ENCODE peak calls at places on chromosomes 12 and 14, in seven cellular contexts. P is SK-N-SH, O is psoas muscle, L is heart right ventricle, B is hepatocyte, A is OCI-LY7, X is A673. Y is an unnamed sample. For H3K36me3 and H3K4me1, the result is how much of the 10 kb centered on the place peaks cover.

GRCh38 chr12:120230974-120231315 is 30.0 kb upstream of the RPLP0 start:
- DNase-seq in O (no peak), L (no peak), B (no peak), P (no peak), X (no peak), A (no peak), Y (no peak)

GRCh38 chr12:116613256-116613655 is 54.1 kb downstream of the MAP1LC3B2 start:
- DNase-seq in A (no peak), L (no peak), P (no peak), X (no peak), B (no peak), O (no peak), Y (no peak)

GRCh38 chr12:115207216-115207915 is 523.4 kb upstream of the TBX3 start:
- DNase-seq in B (no peak), P (no peak), A (no peak), L (no peak), X (no peak), O (no peak), Y (no peak)

GRCh38 chr14:93977790-93978581 is 1.6 kb upstream of the ASB2 start:
- DNase-seq in O (peak), L (no peak), B (no peak), A (peak), P (no peak), X (no peak), Y (no peak)

GRCh38 chr12:124490584-124491305 is 76.7 kb downstream of the NCOR2 start:
- DNase-seq in A (no peak), B (peak), P (peak), L (peak), O (peak), X (no peak), Y (no peak)

GRCh38 chr14:51367600-51367931 is 127.5 kb downstream of the TMX1 start:
- DNase-seq in X (no peak), B (no peak), A (no peak), L (no peak), O (no peak), P (no peak), Y (no peak)

GRCh38 chr14:71521736-71522135 is 410.5 kb upstream of the RGS6 start:
- DNase-seq in B (no peak), O (no peak), P (no peak), X (no peak), A (no peak), L (no peak), Y (no peak)

GRCh38 chr14:51351997-51352396 is 112.0 kb downstream of the TMX1 start:
- DNase-seq in A (no peak), B (no peak), P (no peak), X (no peak), L (no peak), O (no peak), Y (no peak)

GRCh38 chr14:24178399-24179178 is 6.7 kb downstream of the REC8 start:
- DNase-seq in P (no peak), L (no peak), O (peak), A (no peak), X (no peak), B (no peak), Y (no peak)

GRCh38 chr12:124296295-124296915 is 1.5 kb downstream of the RFLNA start:
- DNase-seq in X (no peak), L (no peak), O (peak), B (peak), P (peak), A (no peak), Y (no peak)

GRCh38 chr12:131671276-131671675 is 39.6 kb upstream of the SFSWAP start:
- DNase-seq in B (no peak), L (no peak), X (no peak), O (no peak), A (no peak), P (no peak), Y (no peak)

GRCh38 chr14:91521058-91521721 is 11.1 kb upstream of the PPP4R3A start:
- DNase-seq in L (no peak), X (no peak), A (no peak), B (no peak), O (no peak), P (no peak), Y (no peak)

GRCh38 chr12:41466762-41467270 is 278.7 kb downstream of the PDZRN4 start:
- DNase-seq in P (no peak), O (no peak), L (no peak), X (no peak), B (peak), A (no peak), Y (no peak)

GRCh38 chr14:77889971-77890442 is 90.1 kb downstream of the ADCK1 start:
- DNase-seq in P (no peak), B (no peak), X (no peak), O (no peak), L (no peak), A (no peak), Y (no peak)

GRCh38 chr14:65304963-65305362 is 107.6 kb upstream of the FUT8 start:
- DNase-seq in L (no peak), A (peak), P (no peak), B (no peak), O (no peak), X (no peak), Y (no peak)

GRCh38 chr12:105256921-105257320 is 20.9 kb upstream of the APPL2 start:
- DNase-seq in B (no peak), P (no peak), O (no peak), A (no peak), X (no peak), L (no peak), Y (no peak)

GRCh38 chr12:49984476-49984890 is 11.7 kb downstream of the AQP6 start:
- DNase-seq in B (no peak), L (no peak), O (no peak), A (no peak), X (no peak), P (no peak), Y (no peak)

GRCh38 chr12:52741378-52742195 is 35.6 kb downstream of the KRT76 start:
- DNase-seq in P (no peak), A (peak), L (peak), O (peak), X (peak), B (peak), Y (peak)

GRCh38 chr12:98909749-98910148 is 264.7 kb downstream of the APAF1 start:
- DNase-seq in L (no peak), A (no peak), P (no peak), X (no peak), O (no peak), B (no peak), Y (no peak)

GRCh38 chr12:131203666-131204415 is 250.1 kb downstream of the ADGRD1 start:
- DNase-seq in O (no peak), B (no peak), X (no peak), L (no peak), P (peak), A (no peak), Y (no peak)

GRCh38 chr12:130508847-130509246 is 171.2 kb downstream of the PIWIL1 start:
- DNase-seq in L (no peak), B (no peak), X (no peak), P (no peak), O (no peak), A (no peak), Y (no peak)

GRCh38 chr12:122841544-122842321 is 6.5 kb downstream of the HIP1R start:
- DNase-seq in X (no peak), A (no peak), P (peak), O (no peak), B (peak), L (no peak), Y (no peak)

GRCh38 chr14:22506778-22507351 is 82.2 kb downstream of the DAD1 start:
- DNase-seq in O (no peak), X (no peak), B (no peak), P (no peak), A (no peak), L (no peak), Y (no peak)

GRCh38 chr12:95709152-95709551 is 81.4 kb downstream of the NTN4 start:
- DNase-seq in A (no peak), O (no peak), X (no peak), B (no peak), L (no peak), P (peak), Y (no peak)

GRCh38 chr14:30874120-30874998 is at the start of gene COCH:
- DNase-seq in B (peak), L (peak), A (peak), X (peak), O (peak), P (peak), Y (no peak)

GRCh38 chr12:132158677-132159554 is 14.7 kb downstream of the NOC4L start:
- DNase-seq in P (no peak), B (no peak), O (peak), X (no peak), L (no peak), A (no peak), Y (no peak)

GRCh38 chr12:64522807-64523206 is 70.9 kb downstream of the TBK1 start:
- DNase-seq in B (no peak), O (no peak), L (no peak), X (no peak), A (no peak), P (no peak), Y (no peak)

GRCh38 chr12:51388826-51389225 is 2.4 kb downstream of the GALNT6 start:
- DNase-seq in X (no peak), B (no peak), A (no peak), P (no peak), L (no peak), O (no peak), Y (no peak)

GRCh38 chr14:53850714-53851296 is 105.8 kb downstream of the BMP4 start:
- DNase-seq in A (no peak), P (no peak), X (no peak), B (no peak), O (no peak), L (no peak), Y (no peak)

GRCh38 chr12:65293735-65294134 is 15.3 kb downstream of the MSRB3 start:
- DNase-seq in X (no peak), L (no peak), O (no peak), A (no peak), B (no peak), P (no peak), Y (no peak)

GRCh38 chr14:69368381-69368780 is 29.7 kb downstream of the ERH start:
- DNase-seq in A (no peak), O (no peak), B (no peak), P (no peak), L (no peak), X (no peak), Y (no peak)

GRCh38 chr14:69373104-69373503 is 25.0 kb downstream of the ERH start:
- DNase-seq in A (no peak), P (no peak), B (no peak), L (no peak), X (no peak), O (no peak), Y (no peak)

GRCh38 chr14:69366761-69367160 is 31.3 kb downstream of the ERH start:
- DNase-seq in B (no peak), O (no peak), A (no peak), X (no peak), L (no peak), P (no peak), Y (no peak)

GRCh38 chr14:69372146-69372545 is 26.0 kb downstream of the ERH start:
- DNase-seq in A (no peak), X (no peak), O (no peak), P (no peak), L (no peak), B (no peak), Y (no peak)

GRCh38 chr14:69370061-69370460 is 28.0 kb downstream of the ERH start:
- DNase-seq in O (no peak), B (no peak), X (no peak), P (no peak), L (no peak), A (no peak), Y (no peak)
- H3K36me3 ChIP-seq in O (under half), B (under half), X (under half), P (under half), L (under half), A (under half), Y (under half)

GRCh38 chr12:56299308-56299852 is 750 bp downstream of the CS start:
- DNase-seq in A (peak), P (no peak), L (no peak), O (no peak), B (peak), X (peak), Y (no peak)
- H3K4me1 ChIP-seq in A (half or more), P (under half), L (half or more), O (half or more), B (under half), X (under half), Y (under half)

DNA sequence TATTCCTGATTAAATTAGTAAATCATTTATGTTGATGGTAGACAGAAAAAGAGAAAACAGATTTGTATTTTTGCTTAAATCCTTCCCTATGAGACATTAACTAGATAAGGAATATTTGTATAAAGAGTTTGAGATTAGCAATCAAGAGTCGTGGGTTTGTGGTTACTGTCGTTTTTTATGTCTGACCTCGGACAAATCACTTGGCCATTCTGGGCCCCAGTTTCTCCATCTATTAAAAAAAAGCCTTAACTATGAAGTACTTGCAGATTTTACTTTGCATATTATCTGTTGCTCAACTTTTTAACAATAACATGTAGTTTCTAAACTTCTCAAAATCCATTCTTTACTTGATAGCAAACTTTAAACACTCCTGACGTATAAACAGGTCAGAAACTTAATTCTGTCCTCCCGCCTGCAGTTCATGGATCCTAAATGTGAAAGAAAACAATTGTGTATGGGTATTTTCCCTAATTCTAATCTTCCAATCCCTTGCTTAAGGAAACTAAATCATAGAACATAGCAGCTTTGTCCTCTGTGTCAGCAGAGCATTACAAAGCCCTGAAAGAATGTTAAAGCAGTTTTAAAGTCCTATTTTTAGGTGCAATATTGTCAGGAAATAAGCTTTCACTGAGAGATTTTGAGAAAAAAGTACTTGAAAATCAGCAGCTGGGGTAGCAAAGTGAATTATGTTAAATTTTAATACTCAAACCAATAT is 118.2 kb downstream of the GPR135 start:
- DNase-seq in O (no peak), P (no peak), B (no peak), X (no peak), L (no peak), A (no peak), Y (no peak)
- H3K36me3 ChIP-seq in O (under half), P (under half), B (under half), X (under half), L (under half), A (half or more), Y (under half)

GRCh38 chr14:75168586-75169335 is 7.7 kb downstream of the TMED10 start:
- DNase-seq in L (no peak), B (no peak), O (no peak), A (no peak), X (no peak), P (no peak), Y (no peak)

GRCh38 chr14:75164809-75165208 is 11.6 kb downstream of the TMED10 start:
- DNase-seq in A (no peak), P (no peak), O (no peak), L (no peak), B (no peak), X (no peak), Y (no peak)

GRCh38 chr14:75162631-75163030 is 13.8 kb downstream of the TMED10 start:
- DNase-seq in O (no peak), B (no peak), X (no peak), A (no peak), P (no peak), L (no peak), Y (no peak)

GRCh38 chr14:75163677-75164076 is 12.7 kb downstream of the TMED10 start:
- DNase-seq in L (no peak), P (no peak), A (no peak), X (no peak), B (no peak), O (no peak), Y (no peak)

GRCh38 chr14:75165586-75166391 is 10.6 kb downstream of the TMED10 start:
- DNase-seq in B (no peak), O (no peak), X (no peak), L (no peak), A (no peak), P (no peak), Y (no peak)
- H3K4me1 ChIP-seq in B (under half), O (half or more), X (under half), L (half or more), A (under half), P (under half), Y (under half)

DNA sequence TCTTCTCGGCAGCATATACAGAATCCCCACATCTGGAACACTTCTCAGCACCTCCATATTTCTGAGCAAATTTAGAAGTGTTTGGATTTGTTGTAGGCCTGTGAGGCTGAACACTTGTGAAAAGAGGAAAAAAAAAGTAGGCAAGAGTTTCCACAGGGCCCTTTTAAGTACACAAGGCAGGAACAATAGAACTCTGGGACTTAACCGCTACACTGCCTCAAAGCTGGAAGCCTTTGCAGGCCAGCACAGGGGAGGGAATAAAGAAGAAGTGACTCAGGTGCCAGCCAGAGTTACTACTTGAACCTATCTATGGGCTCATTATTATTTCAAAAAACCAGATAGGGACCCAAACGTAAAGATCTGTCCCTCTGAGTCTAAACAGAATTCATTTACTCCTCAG is 18.5 kb downstream of the CSRP2 start:
- DNase-seq in P (no peak), O (no peak), L (no peak), X (no peak), A (no peak), B (no peak), Y (no peak)
- H3K36me3 ChIP-seq in P (under half), O (under half), L (under half), X (under half), A (under half), B (under half), Y (under half)

GRCh38 chr12:109950625-109951024 is 45.5 kb downstream of the GIT2 start:
- DNase-seq in B (no peak), A (no peak), X (no peak), L (no peak), O (no peak), P (no peak), Y (no peak)
- H3K4me1 ChIP-seq in B (under half), A (under half), X (under half), L (half or more), O (half or more), P (half or more), Y (under half)

GRCh38 chr12:27319394-27319793 is 13.2 kb upstream of the BMAL2 start:
- DNase-seq in X (no peak), O (no peak), A (no peak), B (no peak), L (no peak), P (no peak), Y (no peak)
- H3K36me3 ChIP-seq in X (under half), O (under half), A (under half), B (under half), L (half or more), P (half or more), Y (under half)